ENCODE peak calls at places on chromosomes 4 and X, in eight cellular contexts. G is endothelial cell, J is psoas muscle, B is endothelial cell of umbilical vein, O is pancreas, H is MM.1S, Q is suprapubic skin, M is fibroblast of lung. D is an unnamed sample.

GRCh38 chrX:805988-806387 is 175.4 kb downstream of the SHOX start:
- DNase-seq in G (no peak), J (no peak), B (no peak), O (no peak), H (no peak), Q (no peak), M (no peak), D (no peak)

GRCh38 chrX:102846544-102847236 is 90.4 kb upstream of the RAB40AL start:
- DNase-seq in G (no peak), J (no peak), B (no peak), O (no peak), H (no peak), Q (no peak), M (peak), D (no peak)

GRCh38 chr4:176794151-176794550 is 1.4 kb upstream of the VEGFC start:
- DNase-seq in G (no peak), J (no peak), B (peak), O (no peak), H (no peak), Q (no peak), M (peak), D (no peak)

GRCh38 chr4:89173336-89174090 is 62.2 kb downstream of the TIGD2 start:
- DNase-seq in G (no peak), J (no peak), B (no peak), O (no peak), H (no peak), Q (no peak), M (no peak), D (no peak)

GRCh38 chrX:136608295-136608933 is 39.5 kb upstream of the CD40LG start:
- DNase-seq in G (peak), J (peak), B (peak), O (peak), H (peak), Q (no peak), M (peak), D (no peak)

GRCh38 chr4:15586046-15586445 is 69.1 kb downstream of the FBXL5 start:
- DNase-seq in G (no peak), J (no peak), B (no peak), O (no peak), H (no peak), Q (no peak), M (peak), D (no peak)

GRCh38 chr4:110107868-110108267 is 90.5 kb downstream of the ELOVL6 start:
- DNase-seq in G (no peak), J (no peak), B (no peak), O (no peak), H (no peak), Q (no peak), M (no peak), D (peak)

GRCh38 chrX:115324194-115324593 is 34.7 kb downstream of the LUZP4 start:
- DNase-seq in G (no peak), J (no peak), B (peak), O (no peak), H (no peak), Q (no peak), M (peak), D (no peak)

GRCh38 chr4:121278811-121279368 is 101.9 kb downstream of the QRFPR start:
- DNase-seq in G (no peak), J (no peak), B (no peak), O (no peak), H (no peak), Q (no peak), M (no peak), D (no peak)

GRCh38 chrX:68508799-68509198 is 9.9 kb downstream of the YIPF6 start:
- DNase-seq in G (no peak), J (no peak), B (peak), O (no peak), H (no peak), Q (no peak), M (no peak), D (no peak)

GRCh38 chr4:36392916-36393315 is 111.5 kb downstream of the DTHD1 start:
- DNase-seq in G (no peak), J (no peak), B (no peak), O (no peak), H (no peak), Q (no peak), M (no peak), D (no peak)

GRCh38 chr4:3803946-3804345 is 37.8 kb downstream of the ADRA2C start:
- DNase-seq in G (no peak), J (peak), B (no peak), O (no peak), H (no peak), Q (no peak), M (no peak), D (no peak)
- TF ChIP-seq CTCF in G (no peak), J (no peak), B (no peak), O (no peak), H (no peak), Q (no peak), M (no peak), D (no peak)

GRCh38 chrX:79162076-79162475 is 17.6 kb downstream of the GPR174 start:
- DNase-seq in G (no peak), J (no peak), B (no peak), O (no peak), H (no peak), Q (no peak), M (no peak), D (no peak)
- TF ChIP-seq CTCF in G (no peak), J (no peak), B (no peak), O (no peak), H (no peak), Q (no peak), M (no peak), D (no peak)

DNA sequence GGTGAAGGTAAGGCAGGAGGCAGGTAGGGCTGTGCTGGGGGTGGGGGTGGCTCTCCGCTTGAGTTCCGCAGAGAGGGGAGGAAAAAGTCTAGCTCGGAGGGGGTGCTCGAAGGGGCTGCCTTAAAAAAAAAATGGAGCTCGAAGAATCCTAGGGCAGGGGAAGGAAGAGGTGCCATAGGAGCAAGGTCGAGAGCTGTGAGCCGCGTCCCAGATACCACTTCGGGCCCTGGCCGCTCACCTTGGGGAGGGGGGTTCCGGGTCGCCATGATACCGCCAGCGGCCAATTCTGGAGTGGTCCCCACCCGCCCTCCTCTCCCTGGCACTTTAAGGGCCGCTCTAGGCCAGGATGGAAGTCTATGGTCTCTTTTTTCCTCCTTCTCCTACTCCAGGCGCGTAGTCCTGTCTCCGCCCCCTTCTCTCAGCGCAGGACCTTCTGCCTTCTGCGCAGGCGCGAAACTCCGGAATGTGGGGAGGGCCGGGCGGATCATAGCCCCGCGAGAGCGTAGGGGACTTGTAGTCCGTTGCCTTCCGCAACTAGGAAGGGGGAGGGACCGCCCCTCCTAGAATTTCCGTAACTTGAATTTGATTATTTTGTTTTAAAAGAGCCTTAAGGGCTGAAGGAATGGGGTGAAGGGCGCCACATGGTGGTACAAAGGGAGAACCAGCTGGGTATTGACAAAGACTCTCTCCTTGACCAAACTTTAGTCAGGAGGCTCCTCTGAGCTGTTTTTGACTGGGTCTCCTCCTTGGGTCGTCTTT is at the start of gene FUNDC1:
- DNase-seq in G (peak), J (peak), B (peak), O (peak), H (peak), Q (peak), M (peak), D (peak)
- TF ChIP-seq CTCF in G (peak), J (peak), B (no peak), O (no peak), H (peak), Q (peak), M (peak), D (no peak)

DNA sequence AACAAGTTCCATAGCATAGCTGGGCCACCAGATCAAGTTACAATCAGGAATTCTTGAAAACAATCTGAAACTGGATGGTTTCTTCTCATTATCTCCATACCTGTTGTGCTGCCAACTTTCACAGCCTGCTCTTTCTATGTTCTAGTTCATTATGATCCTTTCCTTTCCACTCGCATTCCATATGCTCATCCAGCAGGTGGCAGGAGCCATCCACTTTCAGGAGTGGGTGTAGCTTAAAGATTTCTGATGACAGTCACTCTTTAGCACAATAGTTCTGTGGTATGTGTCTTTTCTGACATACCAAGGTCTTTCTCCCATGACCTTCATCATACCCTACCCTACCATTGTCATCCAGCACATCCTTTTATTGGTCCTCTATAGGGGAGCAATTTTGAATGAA is 46.4 kb downstream of the PAGE2 start:
- DNase-seq in G (peak), J (peak), B (peak), O (peak), H (peak), Q (no peak), M (peak), D (peak)
- TF ChIP-seq CTCF in G (no peak), J (peak), B (peak), O (no peak), H (peak), Q (peak), M (peak), D (peak)

DNA sequence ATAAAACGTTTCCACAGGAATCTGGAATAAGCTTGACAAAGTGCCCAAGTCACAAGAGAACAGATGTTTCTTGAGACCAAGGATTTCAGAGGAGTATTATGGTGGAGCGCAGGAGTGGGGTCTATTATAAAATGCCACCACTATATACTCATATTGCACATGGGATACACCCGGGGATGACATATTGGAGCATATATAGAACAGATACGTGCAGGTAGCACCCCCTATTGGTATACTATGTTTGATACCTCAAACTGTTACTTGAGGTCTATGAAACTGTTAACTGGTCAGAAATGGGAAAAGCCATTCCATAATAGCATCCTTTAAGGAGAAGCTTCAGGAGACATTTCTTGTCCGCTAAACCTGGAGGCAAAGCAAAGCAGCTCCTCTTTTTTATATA is 86.0 kb downstream of the PCYT1B start:
- DNase-seq in G (no peak), J (no peak), B (peak), O (no peak), H (no peak), Q (no peak), M (no peak), D (no peak)
- TF ChIP-seq CTCF in G (no peak), J (peak), B (peak), O (no peak), H (no peak), Q (no peak), M (no peak), D (no peak)

DNA sequence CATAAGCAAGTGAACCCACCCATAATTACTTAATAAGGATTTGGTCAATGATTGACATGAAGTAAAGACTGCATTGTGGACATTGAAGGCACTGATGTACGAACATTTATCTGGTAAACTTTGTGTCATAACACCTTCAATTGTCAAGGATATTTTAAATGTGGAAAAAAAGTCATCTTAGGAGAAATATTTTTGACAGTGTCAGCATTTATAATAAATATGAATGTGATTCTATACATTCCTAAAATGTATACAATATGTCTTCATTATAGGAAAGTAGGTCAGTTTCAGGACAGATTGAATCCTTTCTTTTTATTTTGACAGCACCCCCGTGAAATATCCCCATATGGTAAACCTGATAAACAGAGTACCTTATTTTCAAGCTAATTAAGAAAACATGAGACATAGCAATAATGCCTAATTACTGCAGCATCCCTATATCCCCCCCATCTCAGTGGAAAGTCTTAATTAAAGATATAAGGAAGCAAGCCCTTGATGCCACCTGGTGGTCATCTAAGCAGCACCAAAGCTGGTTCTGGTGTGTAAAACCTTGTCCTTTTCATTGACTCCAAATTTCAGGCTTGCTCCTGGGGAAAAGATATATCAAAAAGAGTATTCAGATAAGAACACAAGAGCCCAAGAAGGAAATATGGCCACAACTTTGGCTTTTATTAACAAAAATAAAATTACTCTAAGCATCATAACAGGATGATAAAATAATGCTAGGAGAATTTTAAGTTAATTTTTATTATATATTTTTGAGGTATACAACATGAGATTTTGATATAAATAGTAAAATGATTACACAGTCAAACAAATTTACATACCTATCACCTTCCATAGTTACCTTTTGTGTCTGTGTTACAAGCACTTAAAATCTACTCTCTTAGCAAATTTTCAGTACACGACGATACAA is 379.7 kb downstream of the TLL1 start:
- DNase-seq in G (no peak), J (no peak), B (peak), O (no peak), H (peak), Q (no peak), M (peak), D (peak)
- TF ChIP-seq CTCF in G (peak), J (peak), B (peak), O (no peak), H (peak), Q (peak), M (peak), D (peak)

GRCh38 chr4:147933316-147933715 is 201.4 kb downstream of the ARHGAP10 start:
- DNase-seq in G (peak), J (no peak), B (peak), O (no peak), H (no peak), Q (no peak), M (peak), D (no peak)
- TF ChIP-seq CTCF in G (no peak), J (peak), B (peak), O (no peak), H (no peak), Q (no peak), M (peak), D (no peak)

GRCh38 chr4:139861471-139861870 is 195.9 kb downstream of the MGST2 start:
- DNase-seq in G (no peak), J (no peak), B (no peak), O (peak), H (no peak), Q (no peak), M (no peak), D (no peak)
- TF ChIP-seq CTCF in G (no peak), J (no peak), B (no peak), O (no peak), H (no peak), Q (no peak), M (no peak), D (no peak)

GRCh38 chrX:80810365-80810978 is 795 bp upstream of the BRWD3 start:
- DNase-seq in G (no peak), J (no peak), B (no peak), O (no peak), H (no peak), Q (no peak), M (peak), D (peak)

GRCh38 chrX:80816051-80816450 is 6.4 kb upstream of the BRWD3 start:
- DNase-seq in G (no peak), J (no peak), B (no peak), O (no peak), H (no peak), Q (no peak), M (no peak), D (no peak)

GRCh38 chrX:80808160-80808735 is 1.4 kb downstream of the BRWD3 start:
- DNase-seq in G (peak), J (peak), B (peak), O (peak), H (peak), Q (peak), M (peak), D (peak)

GRCh38 chrX:80808854-80809493 is 703 bp downstream of the BRWD3 start:
- DNase-seq in G (peak), J (no peak), B (peak), O (peak), H (peak), Q (no peak), M (peak), D (peak)

GRCh38 chrX:80812176-80812575 is 2.5 kb upstream of the BRWD3 start:
- DNase-seq in G (peak), J (no peak), B (peak), O (no peak), H (peak), Q (no peak), M (peak), D (no peak)
- TF ChIP-seq CTCF in G (no peak), J (no peak), B (peak), O (no peak), H (peak), Q (no peak), M (peak), D (no peak)

D was measured in Caco-2.